ENCODE peak calls at places on chromosome 21, in six cellular contexts. X, P, A, F, E and K are unnamed samples.

GRCh38 chr21:41466024-41466820 is 40.2 kb downstream of the MX1 start:
- DNase-seq in X (no peak), P (no peak), A (no peak), F (no peak), E (no peak), K (no peak)

GRCh38 chr21:31729622-31730343 is 2.1 kb downstream of the SCAF4 start:
- DNase-seq in X (no peak), P (no peak), A (no peak), F (no peak), E (no peak), K (no peak)

GRCh38 chr21:27519357-27519756 is 552.5 kb upstream of the ADAMTS5 start:
- DNase-seq in X (no peak), P (no peak), A (no peak), F (no peak), E (no peak), K (no peak)

GRCh38 chr21:40471103-40471502 is 375.9 kb downstream of the DSCAM start:
- DNase-seq in X (no peak), P (no peak), A (no peak), F (no peak), E (peak), K (no peak)

GRCh38 chr21:30981403-30981802 is 56.9 kb downstream of the KRTAP19-8 start:
- DNase-seq in X (no peak), P (no peak), A (no peak), F (no peak), E (no peak), K (no peak)

GRCh38 chr21:14572206-14572780 is 26.2 kb upstream of the SAMSN1 start:
- DNase-seq in X (no peak), P (no peak), A (no peak), F (no peak), E (no peak), K (no peak)

GRCh38 chr21:26717146-26717739 is 128.0 kb downstream of the ADAMTS1 start:
- DNase-seq in X (no peak), P (no peak), A (no peak), F (no peak), E (no peak), K (no peak)

GRCh38 chr21:31293986-31294385 is 50.1 kb downstream of the TIAM1 start:
- DNase-seq in X (no peak), P (no peak), A (no peak), F (no peak), E (no peak), K (no peak)

GRCh38 chr21:44467859-44468195 is 12.5 kb downstream of the LRRC3 start:
- DNase-seq in X (no peak), P (no peak), A (no peak), F (no peak), E (no peak), K (no peak)

GRCh38 chr21:16426936-16427335 is 697.2 kb downstream of the USP25 start:
- DNase-seq in X (no peak), P (no peak), A (no peak), F (no peak), E (no peak), K (no peak)

GRCh38 chr21:29017639-29018237 is 1.4 kb downstream of the RWDD2B start:
- DNase-seq in X (no peak), P (no peak), A (no peak), F (no peak), E (peak), K (no peak)

GRCh38 chr21:29078884-29079765 is 5.7 kb upstream of the CCT8 start:
- DNase-seq in X (no peak), P (no peak), A (no peak), F (peak), E (peak), K (no peak)

GRCh38 chr21:19529031-19529430 is 1125.4 kb upstream of the TMPRSS15 start:
- DNase-seq in X (no peak), P (no peak), A (no peak), F (no peak), E (no peak), K (no peak)

GRCh38 chr21:44850905-44851657 is 22.4 kb downstream of the PTTG1IP start:
- DNase-seq in X (peak), P (no peak), A (no peak), F (peak), E (no peak), K (no peak)

GRCh38 chr21:41460578-41461527 is 34.8 kb downstream of the MX1 start:
- DNase-seq in X (peak), P (peak), A (peak), F (peak), E (peak), K (no peak)

GRCh38 chr21:39658066-39658465 is 45.3 kb downstream of the B3GALT5 start:
- DNase-seq in X (no peak), P (no peak), A (no peak), F (no peak), E (no peak), K (no peak)

GRCh38 chr21:29359718-29360117 is 61.0 kb downstream of the BACH1 start:
- DNase-seq in X (no peak), P (no peak), A (no peak), F (no peak), E (no peak), K (no peak)

GRCh38 chr21:14889080-14889805 is 175.6 kb downstream of the NRIP1 start:
- DNase-seq in X (no peak), P (no peak), A (no peak), F (no peak), E (no peak), K (no peak)

GRCh38 chr21:38810034-38810825 is 4.5 kb downstream of the ETS2 start:
- DNase-seq in X (no peak), P (no peak), A (peak), F (no peak), E (no peak), K (no peak)

GRCh38 chr21:42006765-42007164 is 3.4 kb downstream of the ZBTB21 start:
- DNase-seq in X (no peak), P (no peak), A (no peak), F (no peak), E (no peak), K (no peak)

GRCh38 chr21:44317241-44317782 is 17.5 kb downstream of the PFKL start:
- DNase-seq in X (no peak), P (no peak), A (no peak), F (no peak), E (no peak), K (peak)

GRCh38 chr21:44294391-44295162 is 5.3 kb upstream of the PFKL start:
- DNase-seq in X (peak), P (no peak), A (no peak), F (peak), E (no peak), K (no peak)

GRCh38 chr21:39676054-39676771 is 63.5 kb downstream of the B3GALT5 start:
- DNase-seq in X (no peak), P (peak), A (no peak), F (no peak), E (no peak), K (no peak)

GRCh38 chr21:32307706-32308105 is 9.1 kb downstream of the MRAP start:
- DNase-seq in X (no peak), P (no peak), A (peak), F (no peak), E (no peak), K (no peak)

GRCh38 chr21:26954591-26955214 is 12.2 kb downstream of the ADAMTS5 start:
- DNase-seq in X (no peak), P (no peak), A (no peak), F (no peak), E (no peak), K (peak)

GRCh38 chr21:16302851-16303282 is 573.1 kb downstream of the USP25 start:
- DNase-seq in X (peak), P (no peak), A (no peak), F (peak), E (no peak), K (peak)

GRCh38 chr21:42051788-42052187 is 19.3 kb upstream of the UMODL1 start:
- DNase-seq in X (no peak), P (no peak), A (no peak), F (no peak), E (no peak), K (no peak)

GRCh38 chr21:16186742-16187141 is 457.0 kb downstream of the USP25 start:
- DNase-seq in X (peak), P (no peak), A (no peak), F (no peak), E (no peak), K (no peak)

GRCh38 chr21:26118928-26119540 is 51.5 kb downstream of the APP start:
- DNase-seq in X (no peak), P (no peak), A (no peak), F (no peak), E (no peak), K (no peak)

GRCh38 chr21:26082549-26082948 is 88.0 kb downstream of the APP start:
- DNase-seq in X (no peak), P (no peak), A (no peak), F (no peak), E (no peak), K (no peak)

GRCh38 chr21:44497641-44498243 is 42.3 kb downstream of the KRTAP10-1 start:
- DNase-seq in X (no peak), P (no peak), A (no peak), F (no peak), E (no peak), K (no peak)

GRCh38 chr21:31537872-31538576 is 121.5 kb upstream of the SOD1 start:
- DNase-seq in X (no peak), P (no peak), A (peak), F (no peak), E (no peak), K (no peak)

GRCh38 chr21:15343066-15343465 is 278.3 kb upstream of the NRIP1 start:
- DNase-seq in X (no peak), P (no peak), A (no peak), F (no peak), E (no peak), K (no peak)

GRCh38 chr21:42160950-42161225 is 58.1 kb upstream of the ABCG1 start:
- DNase-seq in X (no peak), P (no peak), A (no peak), F (no peak), E (no peak), K (no peak)

GRCh38 chr21:29481641-29482040 is 182.9 kb downstream of the BACH1 start:
- DNase-seq in X (no peak), P (no peak), A (no peak), F (no peak), E (no peak), K (no peak)

GRCh38 chr21:25626752-25627151 is 12.3 kb upstream of the JAM2 start:
- DNase-seq in X (peak), P (no peak), A (no peak), F (peak), E (no peak), K (no peak)

GRCh38 chr21:36499578-36500471 is 19.9 kb upstream of the CLDN14 start:
- DNase-seq in X (no peak), P (peak), A (no peak), F (peak), E (no peak), K (no peak)

GRCh38 chr21:35044770-35045538 is 4.1 kb downstream of the RUNX1 start:
- DNase-seq in X (no peak), P (no peak), A (no peak), F (no peak), E (no peak), K (no peak)
- H3K4me3 ChIP-seq in X (no peak), P (no peak), A (no peak), F (no peak), E (no peak), K (no peak)

DNA sequence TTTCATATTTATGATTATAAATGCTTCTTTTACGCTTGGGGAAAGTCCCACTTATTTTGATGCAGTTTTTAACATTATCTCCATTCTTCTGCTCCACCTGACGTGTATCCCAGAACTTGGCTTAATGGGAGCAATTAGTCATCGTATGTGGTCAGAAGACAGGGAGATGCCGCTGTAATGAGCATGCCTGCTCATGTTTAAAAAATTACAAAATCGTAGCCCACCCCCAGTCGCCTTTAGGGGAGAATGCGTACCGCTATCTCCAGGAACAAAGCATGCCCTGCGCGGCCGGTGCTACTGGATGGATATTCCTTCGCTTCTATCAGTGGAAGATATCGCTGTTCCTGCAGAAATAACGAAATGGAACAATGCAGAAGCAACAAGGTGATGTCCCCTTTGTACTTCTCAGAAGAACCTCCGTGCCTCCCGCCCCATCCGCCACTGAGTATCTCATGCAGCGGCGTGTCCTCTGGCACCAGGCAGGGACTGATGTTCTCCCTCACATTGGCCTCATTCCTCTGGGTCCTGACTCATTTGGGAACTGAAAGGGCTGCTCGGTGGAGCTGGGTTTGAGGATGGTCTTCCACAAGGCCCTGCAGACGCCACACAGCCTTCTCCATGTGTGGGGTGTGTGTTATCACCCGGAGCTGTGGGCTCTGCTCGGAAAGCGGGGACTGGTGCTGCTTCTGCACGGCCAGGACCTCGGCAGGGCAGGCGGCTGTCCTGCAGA is 116.3 kb upstream of the COL6A1 start:
- DNase-seq in X (no peak), P (no peak), A (peak), F (no peak), E (no peak), K (no peak)
- H3K27ac ChIP-seq in X (no peak), P (no peak), A (no peak), F (no peak), E (no peak), K (no peak)

GRCh38 chr21:43277481-43278351 is 108.9 kb downstream of the CRYAA start:
- DNase-seq in X (no peak), P (no peak), A (no peak), F (no peak), E (no peak), K (no peak)
- H3K4me3 ChIP-seq in X (no peak), P (no peak), A (no peak), F (no peak), E (no peak), K (no peak)

DNA sequence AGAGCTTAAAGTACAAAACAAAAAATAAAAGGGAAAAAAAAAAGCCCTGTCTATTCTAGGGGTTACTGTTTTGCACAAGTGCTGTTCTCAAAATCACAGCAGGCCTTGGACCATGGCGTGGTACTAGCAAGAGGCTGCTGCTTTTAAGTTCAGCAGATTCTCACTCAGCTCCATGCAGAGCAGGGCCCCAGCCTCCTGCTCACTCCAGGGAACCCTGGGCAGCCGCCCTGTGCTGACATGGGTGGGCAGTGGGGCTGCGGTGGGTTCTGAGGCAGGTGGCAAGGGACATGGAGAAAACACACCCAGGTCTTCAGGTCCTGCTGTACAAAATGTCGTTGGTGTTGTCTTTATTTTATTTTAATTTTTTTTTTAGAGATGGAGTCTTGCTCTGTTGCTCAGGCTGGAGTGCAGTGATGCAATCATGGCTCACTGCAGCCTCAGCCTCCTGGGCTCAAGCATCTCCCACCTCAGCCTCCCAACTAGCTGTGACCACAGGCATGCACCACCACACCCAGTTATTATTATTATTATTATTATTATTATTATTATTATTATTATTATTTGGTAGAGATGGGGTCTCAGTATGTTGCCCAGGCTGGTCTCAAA is 170.9 kb downstream of the DYRK1A start:
- DNase-seq in X (no peak), P (no peak), A (no peak), F (no peak), E (no peak), K (no peak)
- H3K27ac ChIP-seq in X (no peak), P (no peak), A (peak), F (no peak), E (no peak), K (no peak)

GRCh38 chr21:33893917-33894316 is 21.7 kb downstream of the ATP5PO start:
- DNase-seq in X (no peak), P (no peak), A (no peak), F (no peak), E (no peak), K (no peak)

GRCh38 chr21:33897098-33897497 is 18.5 kb downstream of the ATP5PO start:
- DNase-seq in X (no peak), P (no peak), A (no peak), F (no peak), E (no peak), K (no peak)

GRCh38 chr21:33894736-33895288 is 20.8 kb downstream of the ATP5PO start:
- DNase-seq in X (peak), P (peak), A (peak), F (peak), E (peak), K (peak)

GRCh38 chr21:33896691-33897090 is 18.9 kb downstream of the ATP5PO start:
- DNase-seq in X (no peak), P (no peak), A (no peak), F (no peak), E (no peak), K (no peak)

GRCh38 chr21:33895356-33895755 is 20.2 kb downstream of the ATP5PO start:
- DNase-seq in X (no peak), P (no peak), A (no peak), F (no peak), E (no peak), K (no peak)
- H3K4me3 ChIP-seq in X (no peak), P (no peak), A (no peak), F (no peak), E (no peak), K (peak)

GRCh38 chr21:46507562-46507961 is 48.9 kb downstream of the DIP2A start:
- DNase-seq in X (no peak), P (no peak), A (no peak), F (no peak), E (no peak), K (no peak)

GRCh38 chr21:46500224-46500861 is 41.7 kb downstream of the DIP2A start:
- DNase-seq in X (no peak), P (no peak), A (no peak), F (no peak), E (no peak), K (no peak)

GRCh38 chr21:46509760-46510159 is 51.1 kb downstream of the DIP2A start:
- DNase-seq in X (no peak), P (no peak), A (no peak), F (no peak), E (no peak), K (no peak)

GRCh38 chr21:46503922-46504539 is 45.3 kb downstream of the DIP2A start:
- DNase-seq in X (no peak), P (no peak), A (no peak), F (no peak), E (no peak), K (no peak)

GRCh38 chr21:46504681-46505080 is 46.0 kb downstream of the DIP2A start:
- DNase-seq in X (no peak), P (no peak), A (no peak), F (no peak), E (no peak), K (no peak)
- H3K27ac ChIP-seq in X (no peak), P (no peak), A (no peak), F (no peak), E (no peak), K (no peak)